ENCODE peak calls at places on chromosomes 13 and 19, in four cellular contexts. E is left ventricle myocardium inferior, Y is tibial artery, I is adrenal gland. G is an unnamed sample. For H3K36me3, the result is how much of the 10 kb centered on the place peaks cover.

GRCh38 chr13:76948139-76948538 is at the start of gene ACOD1:
- DNase-seq in Y (no peak), I (no peak), E (no peak), G (no peak)

GRCh38 chr19:55265723-55266386 is 7.0 kb upstream of the PPP6R1 start:
- DNase-seq in E (no peak), Y (no peak), I (no peak), G (no peak)

GRCh38 chr19:44722131-44723121 is 23.5 kb downstream of the CEACAM16 start:
- DNase-seq in E (no peak), Y (no peak), I (no peak), G (no peak)

GRCh38 chr13:21749410-21749809 is 78.5 kb downstream of the FGF9 start:
- DNase-seq in E (no peak), I (no peak), Y (no peak), G (peak)

GRCh38 chr19:34664870-34665269 is 12.1 kb downstream of the SCGB2B2 start:
- DNase-seq in I (no peak), E (no peak), Y (no peak), G (no peak)

GRCh38 chr19:29687244-29687896 is 22.1 kb downstream of the PLEKHF1 start:
- DNase-seq in I (no peak), Y (peak), E (no peak), G (peak)

GRCh38 chr13:41825691-41826090 is 135.2 kb downstream of the VWA8 start:
- DNase-seq in I (no peak), E (no peak), Y (no peak), G (no peak)

GRCh38 chr13:99056381-99057014 is 78.6 kb upstream of the DOCK9 start:
- DNase-seq in E (no peak), I (no peak), Y (no peak), G (no peak)

GRCh38 chr19:6613711-6614110 is 22.8 kb upstream of the CD70 start:
- DNase-seq in E (no peak), Y (no peak), I (no peak), G (no peak)

GRCh38 chr13:85197431-85197830 is 601.8 kb downstream of the SLITRK6 start:
- DNase-seq in Y (no peak), I (no peak), E (no peak), G (no peak)

GRCh38 chr19:1855040-1855827 is 7.0 kb upstream of the REXO1 start:
- DNase-seq in I (peak), E (peak), Y (peak), G (no peak)

GRCh38 chr13:26038931-26039475 is 12.8 kb downstream of the SHISA2 start:
- DNase-seq in Y (no peak), E (no peak), I (no peak), G (no peak)

GRCh38 chr19:44176590-44176989 is 11.7 kb downstream of the ZNF226 start:
- DNase-seq in I (no peak), E (no peak), Y (no peak), G (no peak)

GRCh38 chr13:20448470-20448869 is 77.2 kb downstream of the CRYL1 start:
- DNase-seq in I (no peak), E (no peak), Y (no peak), G (no peak)

GRCh38 chr19:3061214-3062161 is 807 bp downstream of the TLE5 start:
- DNase-seq in Y (no peak), I (no peak), E (peak), G (no peak)

GRCh38 chr19:36564391-36564790 is 8.7 kb downstream of the ZNF529 start:
- DNase-seq in E (no peak), I (no peak), Y (no peak), G (no peak)

GRCh38 chr13:99419591-99420243 is 81.6 kb upstream of the TM9SF2 start:
- DNase-seq in E (no peak), Y (no peak), I (no peak), G (no peak)

GRCh38 chr13:93286047-93286446 is 59.4 kb downstream of the GPC6 start:
- DNase-seq in I (no peak), Y (no peak), E (no peak), G (no peak)

GRCh38 chr19:6516018-6516658 is 14.0 kb upstream of the TUBB4A start:
- DNase-seq in Y (peak), I (peak), E (peak), G (peak)

GRCh38 chr19:33690461-33691427 is 69.0 kb downstream of the CHST8 start:
- DNase-seq in Y (no peak), E (no peak), I (no peak), G (no peak)

GRCh38 chr19:2636897-2637683 is 65.4 kb downstream of the GNG7 start:
- DNase-seq in I (peak), E (peak), Y (no peak), G (no peak)

GRCh38 chr19:41350735-41351338 is 2.9 kb downstream of the TGFB1 start:
- DNase-seq in I (no peak), E (no peak), Y (no peak), G (no peak)

GRCh38 chr13:47959468-47960088 is 41.5 kb downstream of the SUCLA2 start:
- DNase-seq in I (no peak), Y (no peak), E (no peak), G (no peak)

GRCh38 chr19:15584541-15585115 is 30.4 kb upstream of the CYP4F8 start:
- DNase-seq in E (peak), Y (peak), I (peak), G (no peak)

GRCh38 chr19:34996978-34997640 is 3.0 kb upstream of the GRAMD1A start:
- DNase-seq in I (no peak), Y (no peak), E (no peak), G (no peak)

GRCh38 chr19:10593820-10594637 is 6.9 kb upstream of the AP1M2 start:
- DNase-seq in I (peak), Y (peak), E (no peak), G (no peak)

GRCh38 chr19:49118565-49119410 is at the start of gene C19orf73:
- DNase-seq in E (peak), Y (peak), I (peak), G (peak)
- TF ChIP-seq CTCF in E (peak), Y (peak), I (peak), G (no peak)

DNA sequence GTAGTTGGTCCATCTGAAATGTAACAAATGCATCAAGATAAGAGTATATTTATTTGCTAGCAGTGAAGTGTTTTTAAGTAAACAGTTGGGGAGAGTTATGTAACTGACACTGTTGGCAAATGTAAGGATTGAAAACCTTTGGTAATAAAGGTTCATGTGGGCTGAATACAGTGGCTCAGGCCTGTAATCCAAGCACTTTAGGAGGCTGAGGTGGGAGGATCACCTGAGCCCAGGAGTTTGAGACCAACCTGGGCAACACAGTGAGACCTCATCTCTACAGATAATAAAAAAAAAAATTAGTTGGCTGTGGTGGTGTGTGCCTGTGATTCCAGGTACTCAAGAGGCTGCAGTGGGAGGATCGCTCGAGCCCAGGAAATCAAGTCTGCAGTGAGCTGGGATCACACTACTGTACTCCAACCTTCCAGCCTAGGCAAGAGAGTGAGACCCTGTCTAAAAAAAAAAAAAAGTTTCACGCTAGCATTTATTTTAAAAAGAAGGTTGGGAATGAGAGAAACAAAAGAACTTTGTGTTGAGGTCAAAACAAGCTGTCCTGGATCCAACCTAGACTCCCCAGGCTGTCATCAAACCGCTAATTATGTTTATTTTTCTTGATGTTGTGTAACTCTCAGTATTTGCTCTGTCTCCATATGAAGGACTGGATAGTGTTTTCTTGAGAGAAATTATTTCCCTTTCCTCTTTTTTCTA is 20.7 kb downstream of the SETDB2 start:
- DNase-seq in I (no peak), Y (no peak), E (no peak), G (no peak)
- H3K4me3 ChIP-seq in I (no peak), Y (no peak), E (no peak), G (no peak)

GRCh38 chr19:37998801-37999308 is 91.8 kb downstream of the SIPA1L3 start:
- DNase-seq in I (no peak), Y (no peak), E (no peak), G (no peak)
- H3K36me3 ChIP-seq in I (under half), Y (under half), E (under half), G (under half)

GRCh38 chr19:46371371-46371901 is 24.5 kb downstream of the PPP5C start:
- DNase-seq in I (peak), Y (no peak), E (no peak), G (no peak)
- TF ChIP-seq CTCF in I (no peak), Y (no peak), E (no peak), G (no peak)

DNA sequence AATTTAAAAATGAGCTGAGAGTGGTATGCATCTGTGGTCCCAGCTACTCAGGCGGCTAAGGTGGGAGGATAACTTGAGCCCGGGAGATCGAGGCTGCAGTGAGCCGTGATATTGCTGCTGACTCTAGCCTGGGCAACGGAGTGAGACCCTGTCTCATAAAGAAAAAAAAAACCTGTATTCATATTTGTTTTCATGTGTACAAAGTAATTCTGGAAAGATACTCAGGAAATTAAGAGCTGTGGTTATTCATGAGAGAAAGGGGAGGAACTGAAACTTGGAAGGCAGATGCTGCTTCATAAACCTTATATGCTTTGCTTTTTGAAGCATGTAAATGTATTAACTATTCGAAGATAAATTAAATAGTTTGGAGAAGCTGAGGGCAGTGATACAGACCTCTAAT is 8.8 kb upstream of the RLN3 start:
- DNase-seq in Y (no peak), E (no peak), I (no peak), G (no peak)
- H3K4me3 ChIP-seq in Y (no peak), E (no peak), I (no peak), G (no peak)

GRCh38 chr13:23985060-23985459 is 87.8 kb upstream of the C1QTNF9B start:
- DNase-seq in E (no peak), Y (no peak), I (no peak), G (no peak)

GRCh38 chr13:23985846-23986245 is 88.5 kb upstream of the C1QTNF9B start:
- DNase-seq in Y (no peak), I (no peak), E (no peak), G (no peak)

GRCh38 chr13:23988546-23989122 is 91.3 kb upstream of the C1QTNF9B start:
- DNase-seq in Y (no peak), I (no peak), E (no peak), G (no peak)

GRCh38 chr13:23986619-23987018 is 89.3 kb upstream of the C1QTNF9B start:
- DNase-seq in E (no peak), Y (no peak), I (no peak), G (no peak)

GRCh38 chr13:23987331-23987730 is 90.0 kb upstream of the C1QTNF9B start:
- DNase-seq in I (no peak), Y (no peak), E (no peak), G (no peak)
- H3K36me3 ChIP-seq in I (under half), Y (under half), E (under half), G (under half)

DNA sequence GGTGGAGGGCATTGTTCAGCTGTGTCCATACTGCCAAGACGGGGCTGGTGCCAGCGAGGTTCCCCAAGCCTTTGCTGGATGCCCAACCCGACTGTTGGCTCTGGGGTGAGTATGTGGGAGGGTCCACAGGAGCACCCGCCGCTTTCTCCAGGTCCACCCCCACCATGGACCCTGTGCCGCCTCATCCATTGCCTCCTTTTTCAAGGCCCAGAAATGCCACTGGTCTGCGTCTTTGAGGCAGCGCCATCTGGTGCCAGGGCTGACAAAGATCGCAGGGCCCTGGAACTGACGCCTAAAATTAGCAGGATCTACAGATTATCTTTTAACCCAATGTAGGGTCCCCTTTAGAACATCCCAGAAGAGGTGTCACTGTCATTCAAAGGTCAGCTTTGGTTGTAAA is 34.6 kb downstream of the NFIX start:
- DNase-seq in E (no peak), Y (no peak), I (no peak), G (no peak)
- TF ChIP-seq CTCF in E (peak), Y (peak), I (no peak), G (peak)

GRCh38 chr19:39953915-39954314 is 17.1 kb upstream of the PSMC4 start:
- DNase-seq in E (no peak), Y (no peak), I (no peak), G (no peak)

GRCh38 chr19:39946532-39946931 is 12.1 kb upstream of the FCGBP start:
- DNase-seq in E (no peak), Y (no peak), I (no peak), G (peak)

GRCh38 chr19:39951686-39952085 is 17.3 kb upstream of the FCGBP start:
- DNase-seq in E (no peak), I (peak), Y (no peak), G (no peak)

GRCh38 chr19:39951065-39951650 is 16.7 kb upstream of the FCGBP start:
- DNase-seq in Y (no peak), I (no peak), E (no peak), G (no peak)

DNA sequence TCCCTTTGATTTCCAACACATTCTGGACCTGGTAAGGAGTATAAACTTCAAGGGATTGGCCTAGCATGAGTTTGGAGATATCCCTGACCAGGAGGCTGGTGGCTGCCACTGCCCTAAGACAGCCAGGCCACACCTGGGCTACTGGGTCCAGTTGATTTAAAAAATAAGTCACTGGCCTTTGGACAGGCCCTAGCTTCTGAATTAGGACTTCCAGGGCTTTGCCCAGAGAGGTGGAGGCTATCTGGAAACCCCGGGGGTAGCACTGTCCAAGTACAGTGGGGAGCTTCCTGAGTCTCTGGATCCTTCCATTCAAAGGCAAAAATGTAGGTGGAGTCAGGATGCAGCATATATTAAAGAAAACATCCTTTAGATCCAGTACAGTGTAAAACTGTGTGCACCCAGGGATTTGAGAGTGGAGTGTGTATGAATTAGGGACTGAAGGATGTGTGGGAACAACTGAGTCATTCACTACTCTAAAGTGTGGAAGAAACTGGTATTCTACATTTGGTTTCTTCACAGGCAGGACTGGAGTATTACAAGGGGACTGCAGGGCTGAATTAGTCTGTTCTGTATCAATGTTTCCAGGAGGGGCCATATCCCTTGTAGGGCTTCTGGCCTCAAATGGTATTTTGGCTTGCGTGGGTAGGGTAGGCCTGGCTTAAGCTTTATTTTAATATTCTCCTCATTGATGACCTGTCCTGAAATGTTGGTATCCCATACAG is 14.8 kb upstream of the FCGBP start:
- DNase-seq in I (no peak), Y (no peak), E (no peak), G (no peak)
- H3K4me3 ChIP-seq in I (no peak), Y (no peak), E (no peak), G (no peak)